ENCODE peak calls at places on chromosomes 6 and 20, in eight cellular contexts. X is NCI-H1105 treated with DMSO at 0.1 percent for 48 hours, Q is LHCN-M2, I is NCI-H446 treated with DMSO at 0.1 percent for 48 hours, N is MM.1S, D is skeletal muscle cell, K is NCI-H345, C is uterus. E is an unnamed sample.

GRCh38 chr6:39496951-39497350 is 174.4 kb upstream of the KCNK16 start:
- DNase-seq in Q (no peak), D (no peak), X (no peak), K (no peak), I (peak), C (peak), N (no peak), E (peak)

GRCh38 chr6:62891065-62891647 is 320.1 kb upstream of the FKBP1C start:
- DNase-seq in I (no peak), K (no peak), N (peak), X (peak), Q (no peak), D (no peak), C (no peak), E (no peak)

GRCh38 chr20:15045246-15045645 is 707.8 kb upstream of the FLRT3 start:
- DNase-seq in X (no peak), K (no peak), D (peak), N (no peak), C (peak), I (no peak), Q (no peak), E (no peak)

GRCh38 chr6:5351552-5351951 is 90.2 kb downstream of the FARS2 start:
- DNase-seq in C (no peak), K (no peak), N (no peak), X (no peak), D (no peak), I (no peak), Q (no peak), E (no peak)

GRCh38 chr6:151434369-151434768 is 17.6 kb downstream of the RMND1 start:
- DNase-seq in N (no peak), C (no peak), X (no peak), D (no peak), Q (no peak), K (no peak), I (no peak), E (no peak)

GRCh38 chr20:40628877-40629276 is 60.2 kb downstream of the MAFB start:
- DNase-seq in N (no peak), X (no peak), Q (no peak), C (no peak), I (peak), D (no peak), K (no peak), E (no peak)

GRCh38 chr6:170075659-170076223 is 215.1 kb downstream of the DLL1 start:
- DNase-seq in Q (no peak), K (no peak), N (no peak), X (peak), I (no peak), D (no peak), C (peak), E (peak)

GRCh38 chr6:135106611-135107010 is 52.0 kb upstream of the HBS1L start:
- DNase-seq in N (no peak), C (no peak), Q (no peak), D (no peak), K (no peak), I (no peak), X (no peak), E (no peak)

GRCh38 chr20:59050437-59050836 is 7.9 kb upstream of the PRELID3B start:
- DNase-seq in X (no peak), I (no peak), K (no peak), C (no peak), D (no peak), Q (no peak), N (no peak), E (no peak)

GRCh38 chr20:35539756-35540212 is 2.1 kb upstream of the ERGIC3 start:
- DNase-seq in K (peak), D (no peak), Q (no peak), I (peak), X (peak), C (no peak), N (no peak), E (no peak)

GRCh38 chr6:18360188-18360587 is 27.0 kb upstream of the RNF144B start:
- DNase-seq in N (peak), X (no peak), I (no peak), K (no peak), D (no peak), C (no peak), Q (no peak), E (no peak)

GRCh38 chr6:45420909-45421699 is 43.4 kb upstream of the SUPT3H start:
- DNase-seq in X (no peak), C (no peak), Q (no peak), I (no peak), K (no peak), N (no peak), D (no peak), E (no peak)

GRCh38 chr6:101722481-101722880 is 329.0 kb downstream of the GRIK2 start:
- DNase-seq in K (no peak), D (no peak), I (no peak), X (no peak), Q (no peak), N (no peak), C (no peak), E (no peak)

GRCh38 chr20:34583524-34583923 is 25.0 kb downstream of the MAP1LC3A start:
- DNase-seq in Q (no peak), C (no peak), D (no peak), N (no peak), X (no peak), K (no peak), I (no peak), E (no peak)

GRCh38 chr20:46731770-46732169 is 22.3 kb downstream of the SLC2A10 start:
- DNase-seq in N (no peak), I (no peak), Q (no peak), K (no peak), X (no peak), D (no peak), C (no peak), E (no peak)

GRCh38 chr20:9024596-9024995 is 44.3 kb upstream of the PLCB4 start:
- DNase-seq in X (no peak), D (no peak), K (no peak), C (no peak), N (no peak), Q (no peak), I (no peak), E (no peak)

E was measured in ureter.